ENCODE peak calls at places on chromosomes 1 and 21, in eight cellular contexts. F, W, N, K, Q, Y, T and I are unnamed samples.

GRCh38 chr1:212613440-212614335 is 5.1 kb downstream of the ATF3 start:
- DNase-seq in F (no peak), W (no peak), N (no peak), Y (no peak), T (peak), K (no peak), Q (no peak), I (no peak)

GRCh38 chr1:2158272-2158671 is 36.3 kb downstream of the FAAP20 start:
- DNase-seq in W (no peak), Q (no peak), Y (no peak), F (no peak), K (no peak), T (no peak), N (no peak), I (no peak)

GRCh38 chr1:192749349-192749748 is 59.5 kb upstream of the RGS2 start:
- DNase-seq in K (peak), F (no peak), N (no peak), T (no peak), Y (peak), Q (no peak), W (no peak), I (no peak)

GRCh38 chr1:216750031-216750627 is 26.9 kb upstream of the ESRRG start:
- DNase-seq in Q (peak), K (peak), W (no peak), F (peak), T (peak), Y (peak), N (peak), I (peak)

GRCh38 chr1:3611170-3612019 is at the start of gene MEGF6:
- DNase-seq in W (no peak), K (peak), F (no peak), T (peak), N (peak), Y (no peak), Q (no peak), I (peak)

GRCh38 chr1:18007391-18008106 is 100.0 kb upstream of the IGSF21 start:
- DNase-seq in W (no peak), Q (no peak), F (no peak), Y (no peak), T (no peak), N (no peak), K (no peak), I (no peak)

GRCh38 chr1:211415700-211416099 is 76.3 kb downstream of the RD3 start:
- DNase-seq in F (no peak), T (no peak), K (peak), Q (peak), Y (no peak), W (no peak), N (no peak), I (no peak)

GRCh38 chr1:31617917-31618746 is 643 bp downstream of the HCRTR1 start:
- DNase-seq in N (peak), Q (no peak), T (peak), K (peak), W (no peak), Y (peak), F (peak), I (peak)

GRCh38 chr1:87450615-87451209 is 122.0 kb downstream of the LMO4 start:
- DNase-seq in Y (no peak), Q (no peak), F (no peak), T (no peak), N (no peak), W (no peak), K (peak), I (no peak)

GRCh38 chr1:235063068-235063765 is 65.4 kb downstream of the TOMM20 start:
- DNase-seq in K (no peak), W (no peak), Y (no peak), T (peak), N (no peak), Q (no peak), F (no peak), I (no peak)

GRCh38 chr1:174769961-174770549 is 229.7 kb upstream of the CACYBP start:
- DNase-seq in T (peak), W (no peak), K (peak), Y (peak), F (peak), N (peak), Q (peak), I (no peak)

GRCh38 chr1:1204998-1205768 is 1.2 kb downstream of the TNFRSF18 start:
- DNase-seq in Y (no peak), F (no peak), K (no peak), T (peak), W (no peak), Q (no peak), N (no peak), I (peak)

GRCh38 chr1:235843458-235843857 is 23.2 kb downstream of the LYST start:
- DNase-seq in W (no peak), F (peak), Y (peak), K (peak), Q (no peak), N (peak), T (peak), I (no peak)

GRCh38 chr1:95532335-95532734 is 298.3 kb downstream of the RWDD3 start:
- DNase-seq in F (no peak), W (no peak), K (no peak), N (no peak), Y (no peak), Q (no peak), T (no peak), I (no peak)

GRCh38 chr1:74732960-74733615 is at the start of the genes CRYZ and TYW3:
- DNase-seq in W (peak), Y (peak), Q (peak), F (peak), N (peak), T (peak), K (peak), I (peak)

GRCh38 chr1:22918644-22919043 is 54.0 kb downstream of the LACTBL1 start:
- DNase-seq in N (no peak), T (no peak), W (no peak), F (no peak), Y (no peak), K (no peak), Q (no peak), I (no peak)

GRCh38 chr1:212254853-212255363 is 30.3 kb upstream of the PPP2R5A start:
- DNase-seq in N (no peak), K (no peak), T (peak), W (no peak), Y (peak), F (no peak), Q (no peak), I (no peak)

GRCh38 chr1:150168960-150169565 is 19.3 kb downstream of the PLEKHO1 start:
- DNase-seq in F (peak), Y (peak), K (peak), T (peak), Q (no peak), N (peak), W (no peak), I (peak)

GRCh38 chr1:36068866-36069265 is 15.0 kb upstream of the TEKT2 start:
- DNase-seq in Y (no peak), K (peak), W (no peak), T (no peak), N (no peak), F (no peak), Q (no peak), I (no peak)

GRCh38 chr1:209412566-209412965 is 170.9 kb upstream of the CAMK1G start:
- DNase-seq in Y (no peak), K (no peak), F (no peak), W (no peak), Q (no peak), N (no peak), T (no peak), I (no peak)

GRCh38 chr1:33272509-33272908 is 16.2 kb downstream of the ZNF362 start:
- DNase-seq in Y (no peak), N (no peak), Q (no peak), T (no peak), K (no peak), W (no peak), F (no peak), I (no peak)

GRCh38 chr21:43816611-43817071 is 27.3 kb downstream of the RRP1 start:
- DNase-seq in K (no peak), Y (no peak), T (no peak), N (no peak), F (no peak), W (no peak), Q (no peak), I (no peak)
- TF ChIP-seq CTCF in K (no peak), Y (no peak), T (peak), N (peak), F (peak), W (no peak), Q (no peak), I (no peak)

GRCh38 chr1:63087966-63088365 is 234.4 kb upstream of the FOXD3 start:
- DNase-seq in N (peak), T (no peak), F (no peak), Y (peak), Q (no peak), K (no peak), W (no peak), I (peak)
- TF ChIP-seq CTCF in N (peak), T (no peak), F (no peak), Y (no peak), Q (no peak), K (no peak), W (no peak), I (peak)

GRCh38 chr1:34590211-34590623 is 164.6 kb upstream of the GJB5 start:
- DNase-seq in K (peak), Y (no peak), Q (no peak), N (no peak), T (no peak), W (no peak), F (no peak), I (no peak)

DNA sequence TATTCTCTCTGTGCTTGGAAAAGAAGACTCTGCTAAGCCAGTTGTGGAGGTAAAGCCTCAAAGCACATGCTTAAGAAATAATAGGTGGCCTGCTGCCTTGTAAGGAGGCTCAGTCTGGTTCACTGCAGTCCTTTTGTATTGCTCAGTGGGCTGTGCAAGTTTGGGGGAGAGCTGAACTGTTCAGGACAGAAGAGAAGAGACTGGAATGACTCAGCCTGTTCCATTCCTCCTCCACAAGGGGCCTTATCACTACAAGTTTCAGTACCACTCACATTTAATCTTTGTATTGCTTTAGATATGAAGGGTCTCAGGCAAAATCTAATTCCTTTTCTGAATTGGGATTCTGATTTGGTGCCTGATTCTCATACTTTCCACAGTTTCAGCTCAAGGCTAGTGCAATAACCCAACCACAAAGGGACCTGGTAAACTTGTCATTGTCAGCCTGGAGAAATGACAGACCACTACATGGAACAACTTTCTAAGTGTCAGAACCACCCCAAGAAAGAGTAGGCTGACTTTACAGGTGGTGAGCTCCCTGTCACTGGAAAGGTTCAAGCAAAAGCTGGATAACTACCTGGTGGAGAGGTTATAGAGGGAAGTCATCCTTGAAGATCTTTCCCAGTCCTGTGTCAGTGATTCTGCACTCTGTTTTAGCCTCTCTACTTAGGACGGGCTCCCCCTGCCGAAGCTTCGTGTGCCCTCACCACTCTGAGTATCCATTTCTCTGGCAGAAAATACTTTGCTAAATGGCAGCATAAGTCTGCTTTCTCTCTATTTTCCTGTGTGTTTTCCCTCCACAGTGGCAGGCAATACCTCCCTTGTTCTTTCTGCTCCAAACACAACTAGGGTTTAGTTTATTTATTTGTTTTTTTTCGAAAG is 162.9 kb upstream of the GJB5 start:
- DNase-seq in Q (no peak), K (no peak), W (no peak), N (no peak), F (no peak), Y (no peak), T (no peak), I (no peak)
- TF ChIP-seq CTCF in Q (no peak), K (no peak), W (peak), N (no peak), F (peak), Y (no peak), T (peak), I (no peak)

GRCh38 chr1:111884772-111885443 is 104.6 kb downstream of the KCND3 start:
- DNase-seq in N (no peak), T (no peak), Q (no peak), F (no peak), Y (no peak), K (no peak), W (no peak), I (no peak)
- TF ChIP-seq CTCF in N (no peak), T (no peak), Q (no peak), F (no peak), Y (no peak), K (no peak), W (no peak), I (no peak)

DNA sequence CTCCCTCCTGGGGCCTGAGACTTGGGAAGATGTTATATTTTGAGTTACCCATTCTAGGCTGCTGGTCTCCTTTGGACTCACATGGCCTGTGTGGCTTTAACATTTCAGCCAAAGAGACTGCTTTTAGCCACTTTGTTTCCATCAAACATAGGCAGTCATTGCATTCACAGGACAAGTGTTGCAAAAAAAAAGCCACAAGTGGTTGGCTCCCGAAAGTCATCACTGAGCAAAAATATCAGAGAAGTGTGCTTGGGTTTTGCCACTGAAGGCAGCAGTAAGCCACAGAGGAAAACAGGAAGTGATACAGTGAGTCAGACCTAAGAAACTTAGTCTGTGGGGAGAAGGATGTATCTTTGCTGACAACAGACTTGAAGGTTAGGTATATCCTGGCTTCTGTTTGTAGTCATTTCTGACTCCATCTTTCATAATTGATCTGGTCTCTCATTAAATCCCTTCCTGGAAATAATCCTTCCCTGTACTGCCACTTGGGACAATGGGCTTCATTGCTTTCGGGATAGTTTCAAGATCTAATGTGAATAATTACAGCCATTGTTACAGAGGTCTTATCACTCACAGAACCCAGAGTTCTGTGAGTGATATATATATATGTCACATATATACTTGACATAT is 80.9 kb downstream of the COLGALT2 start:
- DNase-seq in K (peak), Y (peak), N (peak), F (peak), T (peak), Q (peak), W (peak), I (no peak)
- TF ChIP-seq CTCF in K (peak), Y (peak), N (peak), F (peak), T (peak), Q (peak), W (peak), I (no peak)

GRCh38 chr1:10101929-10102328 is 69.2 kb downstream of the UBE4B start:
- DNase-seq in Y (no peak), F (no peak), Q (no peak), N (no peak), K (no peak), T (no peak), W (no peak), I (no peak)
- TF ChIP-seq CTCF in Y (peak), F (no peak), Q (peak), N (peak), K (no peak), T (no peak), W (no peak), I (no peak)

GRCh38 chr1:198794498-198794897 is 155.7 kb downstream of the PTPRC start:
- DNase-seq in K (peak), W (no peak), Y (peak), N (peak), F (no peak), Q (peak), T (no peak), I (no peak)

GRCh38 chr1:198788561-198789064 is 149.8 kb downstream of the PTPRC start:
- DNase-seq in K (no peak), N (peak), Y (peak), T (peak), F (peak), Q (no peak), W (no peak), I (peak)
- TF ChIP-seq CTCF in K (no peak), N (peak), Y (peak), T (no peak), F (peak), Q (peak), W (no peak), I (peak)

DNA sequence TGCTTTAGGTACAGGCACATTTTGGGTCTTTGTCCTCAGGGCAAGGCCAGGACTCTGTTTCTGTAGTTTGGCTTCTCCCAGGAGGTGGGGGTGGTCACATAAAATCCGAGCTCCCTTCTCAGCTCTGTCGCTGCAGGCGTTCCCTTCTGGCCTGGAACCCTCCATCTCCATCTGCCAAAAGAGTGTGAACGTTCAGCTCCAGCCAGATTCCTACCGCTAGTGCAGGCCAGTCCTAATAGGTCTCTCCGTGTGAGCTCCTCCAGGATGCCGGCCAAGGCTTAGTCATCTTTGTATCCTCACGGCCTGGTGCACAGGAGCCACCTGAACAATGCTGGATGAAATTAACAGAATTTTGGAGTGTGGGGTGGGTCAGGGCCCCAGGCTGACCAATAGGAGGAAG is 19.9 kb upstream of the KCNA10 start:
- DNase-seq in T (no peak), N (no peak), W (no peak), Y (no peak), K (no peak), Q (no peak), F (no peak), I (no peak)
- TF ChIP-seq CTCF in T (no peak), N (no peak), W (no peak), Y (no peak), K (no peak), Q (no peak), F (no peak), I (no peak)